ENCODE peak calls at places on chromosomes 11 and 22, in four cellular contexts. One of them, this sample, is unnamed. For H3K27me3, the result is how much of the 10 kb centered on the place peaks cover.

GRCh38 chr11:96114178-96115070 is 190.5 kb upstream of the MTMR2 start:
- DNase-seq in prostate gland: peak
- DNase-seq in ovary: no peak
- DNase-seq in spleen: no peak
- DNase-seq in this sample: no peak

GRCh38 chr11:2109541-2110019 is 29.6 kb downstream of the IGF2 start:
- DNase-seq in prostate gland: no peak
- DNase-seq in ovary: no peak
- DNase-seq in spleen: no peak
- DNase-seq in this sample: no peak

GRCh38 chr11:104333977-104334376 is 170.0 kb upstream of the PDGFD start:
- DNase-seq in prostate gland: no peak
- DNase-seq in ovary: no peak
- DNase-seq in spleen: no peak
- DNase-seq in this sample: no peak

GRCh38 chr11:83349371-83349770 is 63.2 kb upstream of the CCDC90B start:
- DNase-seq in prostate gland: no peak
- DNase-seq in ovary: no peak
- DNase-seq in spleen: no peak
- DNase-seq in this sample: no peak

GRCh38 chr11:8291421-8292350 is 28.0 kb upstream of the LMO1 start:
- DNase-seq in prostate gland: no peak
- DNase-seq in ovary: no peak
- DNase-seq in spleen: peak
- DNase-seq in this sample: no peak

GRCh38 chr22:46043816-46044717 is 67.1 kb upstream of the WNT7B start:
- DNase-seq in prostate gland: peak
- DNase-seq in ovary: peak
- DNase-seq in spleen: peak
- DNase-seq in this sample: no peak

GRCh38 chr11:11502303-11502828 is 119.4 kb downstream of the GALNT18 start:
- DNase-seq in prostate gland: peak
- DNase-seq in ovary: no peak
- DNase-seq in spleen: no peak
- DNase-seq in this sample: no peak

GRCh38 chr11:17403977-17404759 is 15.7 kb upstream of the KCNJ11 start:
- DNase-seq in prostate gland: no peak
- DNase-seq in ovary: no peak
- DNase-seq in spleen: no peak
- DNase-seq in this sample: no peak

GRCh38 chr22:28141614-28142013 is 222.6 kb upstream of the PITPNB start:
- DNase-seq in prostate gland: no peak
- DNase-seq in ovary: no peak
- DNase-seq in spleen: no peak
- DNase-seq in this sample: no peak

GRCh38 chr11:12017243-12017678 is 8.8 kb upstream of the DKK3 start:
- DNase-seq in prostate gland: no peak
- DNase-seq in ovary: no peak
- DNase-seq in spleen: no peak
- DNase-seq in this sample: no peak

GRCh38 chr11:66744485-66745355 is 15.7 kb upstream of the SPTBN2 start:
- DNase-seq in prostate gland: peak
- DNase-seq in ovary: peak
- DNase-seq in spleen: peak
- DNase-seq in this sample: peak

GRCh38 chr11:66745356-66746235 is 16.6 kb upstream of the SPTBN2 start:
- DNase-seq in prostate gland: peak
- DNase-seq in ovary: no peak
- DNase-seq in spleen: peak
- DNase-seq in this sample: peak

GRCh38 chr11:66747480-66747879 is 18.5 kb upstream of the SPTBN2 start:
- DNase-seq in prostate gland: no peak
- DNase-seq in ovary: no peak
- DNase-seq in spleen: no peak
- DNase-seq in this sample: no peak

GRCh38 chr11:66739983-66740382 is 11.0 kb upstream of the SPTBN2 start:
- DNase-seq in prostate gland: no peak
- DNase-seq in ovary: no peak
- DNase-seq in spleen: no peak
- DNase-seq in this sample: no peak

DNA sequence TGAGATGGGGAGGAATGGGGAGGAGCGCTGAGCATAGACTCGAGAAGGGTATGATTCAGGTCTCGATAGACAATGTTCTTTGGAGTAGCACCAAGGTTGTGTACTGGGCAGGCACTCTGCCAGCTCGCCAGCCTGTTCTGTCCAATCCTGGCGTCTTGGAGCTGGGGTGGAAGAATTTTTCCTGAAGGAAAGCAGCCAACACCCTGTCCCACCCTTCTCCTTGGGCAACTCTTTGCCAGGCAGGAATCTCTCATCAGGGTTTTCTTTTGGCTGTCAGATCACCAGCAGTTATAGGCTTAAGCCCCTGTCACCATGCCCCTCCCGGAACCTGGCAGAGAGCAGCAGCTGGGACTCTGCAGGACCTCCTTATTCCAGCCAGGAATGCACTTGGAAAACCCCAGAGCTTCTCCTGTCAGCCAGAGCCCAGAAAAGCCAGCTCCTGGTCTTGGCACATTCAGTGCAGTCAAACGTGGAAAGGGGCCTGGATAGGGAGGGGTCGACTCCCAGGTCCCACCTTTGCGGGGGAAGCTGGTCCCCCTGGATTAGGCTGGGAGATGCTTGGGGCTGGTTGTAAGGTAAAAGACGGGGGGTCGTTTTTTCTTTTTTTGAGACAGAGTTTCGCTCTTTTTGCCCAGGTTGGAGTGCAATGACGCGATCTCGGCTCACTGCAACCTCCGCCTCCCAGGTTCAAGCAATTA is 14.4 kb upstream of the SPTBN2 start:
- DNase-seq in prostate gland: peak
- DNase-seq in ovary: no peak
- DNase-seq in spleen: no peak
- DNase-seq in this sample: no peak
- H3K4me3 ChIP-seq in prostate gland: no peak
- H3K4me3 ChIP-seq in ovary: no peak
- H3K4me3 ChIP-seq in spleen: peak
- H3K4me3 ChIP-seq in this sample: no peak

DNA sequence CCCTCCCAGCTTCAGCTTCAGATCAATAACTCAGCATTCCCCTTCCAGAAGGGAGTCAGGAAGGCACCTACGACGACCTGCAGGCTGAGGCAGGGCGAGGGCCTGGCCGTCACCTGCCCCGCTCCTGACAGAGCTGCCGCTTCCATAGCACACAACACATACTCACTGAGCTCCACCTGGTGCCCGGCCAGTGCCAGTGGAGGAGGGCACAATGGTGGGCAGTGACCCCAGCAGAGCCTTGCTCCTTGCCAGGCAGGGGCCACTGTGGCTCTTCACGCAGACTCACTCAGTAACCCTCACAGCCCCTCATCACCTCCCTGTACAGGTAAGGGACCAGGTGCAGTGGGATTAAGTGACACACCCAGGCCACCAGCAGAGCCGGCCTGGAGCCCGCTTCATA is 24.6 kb downstream of the LRFN4 start:
- DNase-seq in prostate gland: no peak
- DNase-seq in ovary: no peak
- DNase-seq in spleen: no peak
- DNase-seq in this sample: no peak
- TF ChIP-seq CTCF in prostate gland: no peak
- TF ChIP-seq CTCF in ovary: no peak
- TF ChIP-seq CTCF in spleen: no peak
- TF ChIP-seq CTCF in this sample: no peak

GRCh38 chr11:131372243-131372930 is 2.0 kb downstream of the NTM start:
- DNase-seq in prostate gland: no peak
- DNase-seq in ovary: no peak
- DNase-seq in spleen: no peak
- DNase-seq in this sample: no peak
- H3K27me3 ChIP-seq in prostate gland: under half
- H3K27me3 ChIP-seq in ovary: under half
- H3K27me3 ChIP-seq in spleen: under half
- H3K27me3 ChIP-seq in this sample: under half

GRCh38 chr22:36406139-36406538 is 18.4 kb upstream of the MYH9 start:
- DNase-seq in prostate gland: no peak
- DNase-seq in ovary: no peak
- DNase-seq in spleen: no peak
- DNase-seq in this sample: no peak
- H3K4me3 ChIP-seq in prostate gland: no peak
- H3K4me3 ChIP-seq in ovary: no peak
- H3K4me3 ChIP-seq in spleen: no peak
- H3K4me3 ChIP-seq in this sample: no peak

DNA sequence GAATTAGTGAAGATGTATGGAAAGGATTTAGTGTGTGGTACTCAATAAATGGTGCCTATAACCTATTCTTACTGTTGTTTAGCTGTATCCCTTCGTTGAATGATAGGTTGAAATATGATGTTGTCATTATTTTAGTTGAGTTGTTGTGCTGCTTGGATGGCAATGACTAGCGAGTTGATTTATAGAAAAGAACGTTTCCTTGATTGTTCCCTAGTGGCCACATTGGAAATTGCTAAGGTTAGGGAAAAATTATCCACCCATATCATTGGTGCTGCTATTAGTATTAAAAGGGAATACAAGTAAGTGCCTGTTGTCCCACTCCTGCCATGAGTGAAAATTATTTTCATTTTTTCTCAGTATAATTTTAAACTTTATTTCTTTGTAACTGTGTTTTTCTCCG is 14.5 kb downstream of the EMSY start:
- DNase-seq in prostate gland: no peak
- DNase-seq in ovary: no peak
- DNase-seq in spleen: no peak
- DNase-seq in this sample: no peak
- TF ChIP-seq CTCF in prostate gland: no peak
- TF ChIP-seq CTCF in ovary: no peak
- TF ChIP-seq CTCF in spleen: no peak
- TF ChIP-seq CTCF in this sample: no peak

DNA sequence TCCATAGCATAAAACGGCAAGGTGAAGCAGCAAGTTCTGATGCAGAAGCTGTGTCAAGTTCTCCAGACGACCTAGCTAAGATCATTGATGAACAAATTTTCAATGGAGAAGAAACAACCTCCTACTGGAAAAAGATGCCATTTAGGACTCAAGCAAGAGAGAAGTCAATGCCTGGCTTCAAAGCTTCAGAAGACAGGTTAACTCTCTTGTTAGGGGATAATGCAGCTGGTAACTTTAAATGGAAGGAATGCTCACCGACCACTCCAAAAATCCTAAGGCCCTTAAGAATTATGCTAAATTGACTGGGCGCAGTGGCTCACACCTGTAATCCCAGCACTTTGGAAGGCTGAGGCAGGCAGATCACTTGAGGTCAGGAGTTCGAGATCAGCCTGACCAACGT is 31.3 kb downstream of the CLTCL1 start:
- DNase-seq in prostate gland: no peak
- DNase-seq in ovary: no peak
- DNase-seq in spleen: no peak
- DNase-seq in this sample: no peak
- H3K27me3 ChIP-seq in prostate gland: under half
- H3K27me3 ChIP-seq in ovary: under half
- H3K27me3 ChIP-seq in spleen: under half
- H3K27me3 ChIP-seq in this sample: under half

GRCh38 chr22:22248878-22249277 is 4.3 kb downstream of the VPREB1 start:
- DNase-seq in prostate gland: no peak
- DNase-seq in ovary: no peak
- DNase-seq in spleen: no peak
- DNase-seq in this sample: no peak

GRCh38 chr22:22245256-22245909 is 797 bp downstream of the VPREB1 start:
- DNase-seq in prostate gland: no peak
- DNase-seq in ovary: no peak
- DNase-seq in spleen: no peak
- DNase-seq in this sample: no peak

GRCh38 chr22:22244337-22245250 is at the start of gene VPREB1:
- DNase-seq in prostate gland: no peak
- DNase-seq in ovary: no peak
- DNase-seq in spleen: no peak
- DNase-seq in this sample: no peak

GRCh38 chr22:22245935-22246525 is 1.4 kb downstream of the VPREB1 start:
- DNase-seq in prostate gland: no peak
- DNase-seq in ovary: no peak
- DNase-seq in spleen: no peak
- DNase-seq in this sample: no peak

DNA sequence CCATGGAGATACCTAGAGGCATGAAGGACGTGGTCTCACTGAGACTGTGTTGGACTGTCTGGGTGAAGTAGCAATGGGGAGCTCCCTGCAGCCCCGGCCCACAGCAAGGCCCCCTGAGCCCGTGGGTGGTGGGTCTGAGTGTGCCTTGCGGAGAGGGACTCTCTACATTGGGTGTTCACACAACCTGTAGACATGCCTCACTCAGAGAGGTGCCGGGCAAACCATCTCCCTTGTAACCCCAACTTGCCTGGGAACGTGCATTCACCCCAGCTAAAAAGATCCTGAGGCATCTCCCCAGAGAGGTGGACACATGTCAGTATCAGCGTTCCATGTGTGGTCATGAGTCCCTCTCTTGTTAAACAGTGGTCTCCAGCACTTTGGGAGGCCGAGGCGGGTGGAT is 2.1 kb downstream of the VPREB1 start:
- DNase-seq in prostate gland: no peak
- DNase-seq in ovary: no peak
- DNase-seq in spleen: no peak
- DNase-seq in this sample: no peak
- H3K4me3 ChIP-seq in prostate gland: no peak
- H3K4me3 ChIP-seq in ovary: no peak
- H3K4me3 ChIP-seq in spleen: no peak
- H3K4me3 ChIP-seq in this sample: no peak

GRCh38 chr11:34417203-34417602 is 21.5 kb upstream of the CAT start:
- DNase-seq in prostate gland: no peak
- DNase-seq in ovary: no peak
- DNase-seq in spleen: no peak
- DNase-seq in this sample: no peak
- TF ChIP-seq CTCF in prostate gland: no peak
- TF ChIP-seq CTCF in ovary: no peak
- TF ChIP-seq CTCF in spleen: no peak
- TF ChIP-seq CTCF in this sample: peak

GRCh38 chr11:118663929-118664328 is 15.5 kb downstream of the TREH start:
- DNase-seq in prostate gland: no peak
- DNase-seq in ovary: no peak
- DNase-seq in spleen: no peak
- DNase-seq in this sample: no peak

GRCh38 chr11:118662401-118663271 is 16.8 kb downstream of the TREH start:
- DNase-seq in prostate gland: no peak
- DNase-seq in ovary: no peak
- DNase-seq in spleen: no peak
- DNase-seq in this sample: no peak

GRCh38 chr11:118663381-118663780 is 16.1 kb downstream of the TREH start:
- DNase-seq in prostate gland: no peak
- DNase-seq in ovary: no peak
- DNase-seq in spleen: no peak
- DNase-seq in this sample: no peak

GRCh38 chr11:118670063-118670462 is 9.4 kb downstream of the TREH start:
- DNase-seq in prostate gland: no peak
- DNase-seq in ovary: no peak
- DNase-seq in spleen: no peak
- DNase-seq in this sample: no peak

GRCh38 chr11:118666331-118666730 is 13.1 kb downstream of the TREH start:
- DNase-seq in prostate gland: no peak
- DNase-seq in ovary: no peak
- DNase-seq in spleen: no peak
- DNase-seq in this sample: no peak
- H3K27me3 ChIP-seq in prostate gland: under half
- H3K27me3 ChIP-seq in ovary: under half
- H3K27me3 ChIP-seq in spleen: under half
- H3K27me3 ChIP-seq in this sample: under half

This sample was measured in GM06990.